ENCODE peak calls at places on chromosomes 11 and 22, in eight cellular contexts. W, H, U, Y, I, M, X and K are unnamed samples.

GRCh38 chr11:1259561-1259960 is 36.7 kb downstream of the MUC5B start:
- DNase-seq in W (no peak), H (no peak), X (no peak), U (no peak), I (no peak), M (no peak), Y (no peak), K (no peak)

GRCh38 chr11:30424851-30425250 is 101.9 kb downstream of the ARL14EP start:
- DNase-seq in Y (no peak), H (no peak), U (no peak), W (no peak), I (no peak), M (no peak), X (no peak), K (no peak)

GRCh38 chr22:39150848-39151215 is 1.6 kb downstream of the CBX7 start:
- DNase-seq in M (no peak), H (no peak), W (no peak), U (no peak), I (no peak), Y (no peak), X (no peak), K (no peak)

GRCh38 chr11:117457835-117458234 is 130.2 kb downstream of the CEP164 start:
- DNase-seq in U (no peak), X (no peak), H (no peak), W (no peak), Y (no peak), I (no peak), M (no peak), K (no peak)

GRCh38 chr22:47325249-47325648 is 562.8 kb downstream of the TBC1D22A start:
- DNase-seq in U (no peak), M (no peak), Y (no peak), W (no peak), X (no peak), I (no peak), H (no peak), K (no peak)

GRCh38 chr22:17913705-17914282 is 110.6 kb downstream of the MICAL3 start:
- DNase-seq in U (no peak), M (no peak), W (no peak), Y (no peak), I (peak; percentile 60), H (no peak), X (no peak), K (no peak)

GRCh38 chr22:41833369-41834004 is 582 bp downstream of the SREBF2 start:
- DNase-seq in Y (peak; percentile 27), X (peak; percentile 55), I (no peak), M (peak; percentile 24), H (peak; percentile 28), W (no peak), U (peak; percentile 27), K (no peak)

GRCh38 chr11:100403817-100404216 is 283.3 kb upstream of the ARHGAP42 start:
- DNase-seq in M (no peak), X (no peak), U (no peak), H (no peak), I (peak; percentile 20), W (no peak), Y (no peak), K (no peak)

GRCh38 chr22:17412232-17412631 is 43.0 kb downstream of the CECR2 start:
- DNase-seq in H (no peak), Y (no peak), M (no peak), U (no peak), W (no peak), X (no peak), I (no peak), K (no peak)

GRCh38 chr11:36953986-36954385 is 355.9 kb upstream of the RAG2 start:
- DNase-seq in W (no peak), M (no peak), U (no peak), X (no peak), I (peak; percentile 4), H (no peak), Y (no peak), K (no peak)

GRCh38 chr11:120929664-120930154 is 94.2 kb upstream of the TBCEL start:
- DNase-seq in Y (peak; percentile 20), X (peak; percentile 73), W (no peak), M (peak; percentile 18), H (no peak), U (no peak), I (peak; percentile 4), K (no peak)

GRCh38 chr11:44658451-44658850 is 68.3 kb upstream of the TSPAN18 start:
- DNase-seq in I (peak; percentile 11), H (peak; percentile 11), U (peak; percentile 14), W (no peak), M (no peak), Y (peak; percentile 21), X (no peak), K (no peak)

GRCh38 chr11:106879029-106879428 is 139.2 kb downstream of the GUCY1A2 start:
- DNase-seq in M (no peak), I (no peak), U (no peak), Y (no peak), H (no peak), X (no peak), W (no peak), K (no peak)

GRCh38 chr22:47713880-47714452 is 951.5 kb downstream of the TBC1D22A start:
- DNase-seq in W (no peak), M (no peak), I (no peak), Y (no peak), X (no peak), U (no peak), H (no peak), K (no peak)

GRCh38 chr22:46293591-46294260 is 2.9 kb upstream of the GTSE1 start:
- DNase-seq in M (peak; percentile 39), X (peak; percentile 76), I (peak; percentile 65), W (no peak), H (no peak), Y (no peak), U (no peak), K (no peak)

GRCh38 chr11:10366568-10367331 is 61.9 kb downstream of the ADM start:
- DNase-seq in H (peak; percentile 37), I (peak; percentile 79), Y (peak; percentile 33), W (peak; percentile 24), M (peak; percentile 19), X (peak; percentile 83), U (peak; percentile 6), K (no peak)

GRCh38 chr11:130449246-130449990 is 973 bp downstream of the ADAMTS15 start:
- DNase-seq in W (no peak), H (no peak), U (no peak), X (no peak), Y (no peak), I (no peak), M (no peak), K (no peak)

GRCh38 chr11:129625930-129626329 is 189.7 kb upstream of the TMEM45B start:
- DNase-seq in U (no peak), W (no peak), Y (no peak), I (no peak), H (no peak), M (no peak), X (no peak), K (no peak)

GRCh38 chr11:37963440-37963839 is 1365.4 kb upstream of the RAG2 start:
- DNase-seq in Y (no peak), H (no peak), M (no peak), W (no peak), I (no peak), X (no peak), U (no peak), K (no peak)

GRCh38 chr11:111938687-111939160 is 1.6 kb downstream of the DIXDC1 start:
- DNase-seq in Y (no peak), X (peak; percentile 67), H (no peak), W (no peak), I (peak; percentile 65), U (no peak), M (no peak), K (peak; percentile 72)